ENCODE peak calls at places on chromosomes 11 and 22, in nine cellular contexts. One of them, this sample, is unnamed.

GRCh38 chr11:18063131-18063530 is 17.1 kb upstream of the TPH1 start:
- DNase-seq in activated naive CD8-positive, alpha-beta T cell treated with anti-CD3 and anti-CD28 coated beads, Interleukin-2, amount 50 U/mL, for 24 hours: no peak
- DNase-seq in GM10248: no peak
- DNase-seq in HTR-8/SVneo: no peak
- DNase-seq in amniotic stem cell: no peak
- DNase-seq in pancreas: peak
- DNase-seq in WTC11: no peak
- DNase-seq in RPMI8226: no peak
- DNase-seq in endothelial cell: no peak
- DNase-seq in this sample: no peak

GRCh38 chr11:79544324-79544723 is 103.5 kb upstream of the TENM4 start:
- DNase-seq in RPMI8226: no peak
- DNase-seq in activated naive CD8-positive, alpha-beta T cell treated with anti-CD3 and anti-CD28 coated beads, Interleukin-2, amount 50 U/mL, for 24 hours: no peak
- DNase-seq in GM10248: no peak
- DNase-seq in endothelial cell: no peak
- DNase-seq in pancreas: no peak
- DNase-seq in amniotic stem cell: no peak
- DNase-seq in HTR-8/SVneo: no peak
- DNase-seq in WTC11: no peak
- DNase-seq in this sample: no peak

GRCh38 chr22:31530816-31531180 is 34.5 kb downstream of the SFI1 start:
- DNase-seq in endothelial cell: no peak
- DNase-seq in GM10248: no peak
- DNase-seq in HTR-8/SVneo: no peak
- DNase-seq in WTC11: no peak
- DNase-seq in RPMI8226: no peak
- DNase-seq in pancreas: no peak
- DNase-seq in activated naive CD8-positive, alpha-beta T cell treated with anti-CD3 and anti-CD28 coated beads, Interleukin-2, amount 50 U/mL, for 24 hours: no peak
- DNase-seq in amniotic stem cell: peak
- DNase-seq in this sample: no peak

GRCh38 chr11:83278351-83278750 is 7.8 kb downstream of the CCDC90B start:
- DNase-seq in endothelial cell: no peak
- DNase-seq in pancreas: no peak
- DNase-seq in amniotic stem cell: no peak
- DNase-seq in GM10248: no peak
- DNase-seq in HTR-8/SVneo: no peak
- DNase-seq in RPMI8226: no peak
- DNase-seq in activated naive CD8-positive, alpha-beta T cell treated with anti-CD3 and anti-CD28 coated beads, Interleukin-2, amount 50 U/mL, for 24 hours: no peak
- DNase-seq in WTC11: no peak
- DNase-seq in this sample: no peak

GRCh38 chr11:20013346-20014066 is 146.8 kb downstream of the DBX1 start:
- DNase-seq in GM10248: no peak
- DNase-seq in pancreas: no peak
- DNase-seq in WTC11: no peak
- DNase-seq in endothelial cell: no peak
- DNase-seq in HTR-8/SVneo: no peak
- DNase-seq in amniotic stem cell: no peak
- DNase-seq in activated naive CD8-positive, alpha-beta T cell treated with anti-CD3 and anti-CD28 coated beads, Interleukin-2, amount 50 U/mL, for 24 hours: no peak
- DNase-seq in RPMI8226: peak
- DNase-seq in this sample: no peak

GRCh38 chr22:40114411-40114810 is 63.3 kb upstream of the TNRC6B start:
- DNase-seq in activated naive CD8-positive, alpha-beta T cell treated with anti-CD3 and anti-CD28 coated beads, Interleukin-2, amount 50 U/mL, for 24 hours: no peak
- DNase-seq in WTC11: no peak
- DNase-seq in RPMI8226: no peak
- DNase-seq in amniotic stem cell: no peak
- DNase-seq in HTR-8/SVneo: no peak
- DNase-seq in GM10248: no peak
- DNase-seq in endothelial cell: no peak
- DNase-seq in pancreas: no peak
- DNase-seq in this sample: no peak

GRCh38 chr22:36379593-36380361 is 8.0 kb downstream of the MYH9 start:
- DNase-seq in activated naive CD8-positive, alpha-beta T cell treated with anti-CD3 and anti-CD28 coated beads, Interleukin-2, amount 50 U/mL, for 24 hours: peak
- DNase-seq in WTC11: no peak
- DNase-seq in amniotic stem cell: no peak
- DNase-seq in HTR-8/SVneo: no peak
- DNase-seq in endothelial cell: no peak
- DNase-seq in GM10248: no peak
- DNase-seq in RPMI8226: no peak
- DNase-seq in pancreas: no peak
- DNase-seq in this sample: no peak

GRCh38 chr11:87036756-87037449 is 831 bp upstream of the TMEM135 start:
- DNase-seq in endothelial cell: no peak
- DNase-seq in WTC11: peak
- DNase-seq in GM10248: peak
- DNase-seq in pancreas: no peak
- DNase-seq in HTR-8/SVneo: no peak
- DNase-seq in activated naive CD8-positive, alpha-beta T cell treated with anti-CD3 and anti-CD28 coated beads, Interleukin-2, amount 50 U/mL, for 24 hours: no peak
- DNase-seq in amniotic stem cell: no peak
- DNase-seq in RPMI8226: peak
- DNase-seq in this sample: no peak

GRCh38 chr22:42915980-42916765 is 59.1 kb upstream of the ARFGAP3 start:
- DNase-seq in RPMI8226: no peak
- DNase-seq in endothelial cell: no peak
- DNase-seq in pancreas: peak
- DNase-seq in activated naive CD8-positive, alpha-beta T cell treated with anti-CD3 and anti-CD28 coated beads, Interleukin-2, amount 50 U/mL, for 24 hours: no peak
- DNase-seq in amniotic stem cell: no peak
- DNase-seq in HTR-8/SVneo: no peak
- DNase-seq in WTC11: peak
- DNase-seq in GM10248: no peak
- DNase-seq in this sample: no peak

GRCh38 chr22:29609139-29609538 is 5.7 kb downstream of the NF2 start:
- DNase-seq in pancreas: no peak
- DNase-seq in HTR-8/SVneo: no peak
- DNase-seq in WTC11: no peak
- DNase-seq in activated naive CD8-positive, alpha-beta T cell treated with anti-CD3 and anti-CD28 coated beads, Interleukin-2, amount 50 U/mL, for 24 hours: no peak
- DNase-seq in amniotic stem cell: no peak
- DNase-seq in endothelial cell: peak
- DNase-seq in GM10248: no peak
- DNase-seq in RPMI8226: no peak
- DNase-seq in this sample: no peak

GRCh38 chr11:114785820-114786219 is 107.5 kb downstream of the NXPE2 start:
- DNase-seq in activated naive CD8-positive, alpha-beta T cell treated with anti-CD3 and anti-CD28 coated beads, Interleukin-2, amount 50 U/mL, for 24 hours: no peak
- DNase-seq in pancreas: no peak
- DNase-seq in GM10248: no peak
- DNase-seq in RPMI8226: no peak
- DNase-seq in HTR-8/SVneo: no peak
- DNase-seq in endothelial cell: no peak
- DNase-seq in WTC11: no peak
- DNase-seq in amniotic stem cell: no peak
- DNase-seq in this sample: no peak

GRCh38 chr22:41672780-41673509 is 15.7 kb downstream of the SNU13 start:
- DNase-seq in amniotic stem cell: no peak
- DNase-seq in HTR-8/SVneo: no peak
- DNase-seq in GM10248: no peak
- DNase-seq in WTC11: no peak
- DNase-seq in endothelial cell: no peak
- DNase-seq in pancreas: no peak
- DNase-seq in activated naive CD8-positive, alpha-beta T cell treated with anti-CD3 and anti-CD28 coated beads, Interleukin-2, amount 50 U/mL, for 24 hours: no peak
- DNase-seq in RPMI8226: no peak
- DNase-seq in this sample: no peak

GRCh38 chr11:100929377-100929776 is 200.2 kb downstream of the PGR start:
- DNase-seq in HTR-8/SVneo: no peak
- DNase-seq in pancreas: no peak
- DNase-seq in WTC11: no peak
- DNase-seq in RPMI8226: no peak
- DNase-seq in endothelial cell: no peak
- DNase-seq in amniotic stem cell: no peak
- DNase-seq in activated naive CD8-positive, alpha-beta T cell treated with anti-CD3 and anti-CD28 coated beads, Interleukin-2, amount 50 U/mL, for 24 hours: no peak
- DNase-seq in GM10248: peak
- DNase-seq in this sample: no peak

GRCh38 chr11:128689946-128690745 is 3.7 kb upstream of the FLI1 start:
- DNase-seq in WTC11: peak
- DNase-seq in GM10248: no peak
- DNase-seq in RPMI8226: no peak
- DNase-seq in activated naive CD8-positive, alpha-beta T cell treated with anti-CD3 and anti-CD28 coated beads, Interleukin-2, amount 50 U/mL, for 24 hours: no peak
- DNase-seq in pancreas: peak
- DNase-seq in amniotic stem cell: no peak
- DNase-seq in endothelial cell: no peak
- DNase-seq in HTR-8/SVneo: no peak
- DNase-seq in this sample: peak

GRCh38 chr22:39510529-39511149 is 8.5 kb downstream of the MIEF1 start:
- DNase-seq in HTR-8/SVneo: no peak
- DNase-seq in RPMI8226: no peak
- DNase-seq in pancreas: no peak
- DNase-seq in amniotic stem cell: no peak
- DNase-seq in GM10248: no peak
- DNase-seq in endothelial cell: no peak
- DNase-seq in WTC11: no peak
- DNase-seq in activated naive CD8-positive, alpha-beta T cell treated with anti-CD3 and anti-CD28 coated beads, Interleukin-2, amount 50 U/mL, for 24 hours: no peak
- DNase-seq in this sample: no peak

GRCh38 chr11:20351151-20351550 is 12.4 kb upstream of the HTATIP2 start:
- DNase-seq in endothelial cell: no peak
- DNase-seq in pancreas: no peak
- DNase-seq in HTR-8/SVneo: no peak
- DNase-seq in RPMI8226: no peak
- DNase-seq in GM10248: no peak
- DNase-seq in WTC11: no peak
- DNase-seq in amniotic stem cell: no peak
- DNase-seq in activated naive CD8-positive, alpha-beta T cell treated with anti-CD3 and anti-CD28 coated beads, Interleukin-2, amount 50 U/mL, for 24 hours: no peak
- DNase-seq in this sample: no peak

GRCh38 chr11:26539517-26539916 is 32.5 kb downstream of the MUC15 start:
- DNase-seq in pancreas: no peak
- DNase-seq in GM10248: no peak
- DNase-seq in activated naive CD8-positive, alpha-beta T cell treated with anti-CD3 and anti-CD28 coated beads, Interleukin-2, amount 50 U/mL, for 24 hours: no peak
- DNase-seq in WTC11: no peak
- DNase-seq in HTR-8/SVneo: no peak
- DNase-seq in amniotic stem cell: no peak
- DNase-seq in RPMI8226: no peak
- DNase-seq in endothelial cell: no peak
- DNase-seq in this sample: no peak

GRCh38 chr11:128603752-128604472 is 16.6 kb upstream of the ETS1 start:
- DNase-seq in activated naive CD8-positive, alpha-beta T cell treated with anti-CD3 and anti-CD28 coated beads, Interleukin-2, amount 50 U/mL, for 24 hours: no peak
- DNase-seq in pancreas: no peak
- DNase-seq in WTC11: no peak
- DNase-seq in GM10248: peak
- DNase-seq in RPMI8226: peak
- DNase-seq in endothelial cell: no peak
- DNase-seq in amniotic stem cell: no peak
- DNase-seq in HTR-8/SVneo: no peak
- DNase-seq in this sample: no peak

GRCh38 chr11:16909375-16910035 is 104.7 kb downstream of the PLEKHA7 start:
- DNase-seq in RPMI8226: peak
- DNase-seq in activated naive CD8-positive, alpha-beta T cell treated with anti-CD3 and anti-CD28 coated beads, Interleukin-2, amount 50 U/mL, for 24 hours: no peak
- DNase-seq in endothelial cell: no peak
- DNase-seq in GM10248: peak
- DNase-seq in HTR-8/SVneo: no peak
- DNase-seq in WTC11: no peak
- DNase-seq in pancreas: no peak
- DNase-seq in amniotic stem cell: no peak
- DNase-seq in this sample: no peak

GRCh38 chr22:24517446-24517845 is 22.3 kb downstream of the UPB1 start:
- DNase-seq in HTR-8/SVneo: no peak
- DNase-seq in WTC11: no peak
- DNase-seq in amniotic stem cell: no peak
- DNase-seq in RPMI8226: no peak
- DNase-seq in activated naive CD8-positive, alpha-beta T cell treated with anti-CD3 and anti-CD28 coated beads, Interleukin-2, amount 50 U/mL, for 24 hours: no peak
- DNase-seq in pancreas: no peak
- DNase-seq in GM10248: no peak
- DNase-seq in endothelial cell: no peak
- DNase-seq in this sample: no peak

GRCh38 chr22:29727248-29727551 is 7.4 kb downstream of the CABP7 start:
- DNase-seq in amniotic stem cell: no peak
- DNase-seq in pancreas: no peak
- DNase-seq in WTC11: peak
- DNase-seq in endothelial cell: peak
- DNase-seq in HTR-8/SVneo: peak
- DNase-seq in RPMI8226: peak
- DNase-seq in activated naive CD8-positive, alpha-beta T cell treated with anti-CD3 and anti-CD28 coated beads, Interleukin-2, amount 50 U/mL, for 24 hours: peak
- DNase-seq in GM10248: peak
- DNase-seq in this sample: peak

GRCh38 chr22:47203554-47203991 is 441.1 kb downstream of the TBC1D22A start:
- DNase-seq in activated naive CD8-positive, alpha-beta T cell treated with anti-CD3 and anti-CD28 coated beads, Interleukin-2, amount 50 U/mL, for 24 hours: no peak
- DNase-seq in pancreas: no peak
- DNase-seq in HTR-8/SVneo: no peak
- DNase-seq in GM10248: no peak
- DNase-seq in RPMI8226: no peak
- DNase-seq in endothelial cell: no peak
- DNase-seq in amniotic stem cell: no peak
- DNase-seq in WTC11: no peak
- DNase-seq in this sample: no peak

GRCh38 chr11:128524172-128524571 is 63.2 kb downstream of the ETS1 start:
- DNase-seq in amniotic stem cell: no peak
- DNase-seq in WTC11: no peak
- DNase-seq in pancreas: no peak
- DNase-seq in RPMI8226: no peak
- DNase-seq in endothelial cell: no peak
- DNase-seq in activated naive CD8-positive, alpha-beta T cell treated with anti-CD3 and anti-CD28 coated beads, Interleukin-2, amount 50 U/mL, for 24 hours: no peak
- DNase-seq in GM10248: no peak
- DNase-seq in HTR-8/SVneo: no peak
- DNase-seq in this sample: no peak

GRCh38 chr22:38696606-38697005 is 4.1 kb downstream of the JOSD1 start:
- DNase-seq in pancreas: no peak
- DNase-seq in GM10248: no peak
- DNase-seq in HTR-8/SVneo: no peak
- DNase-seq in amniotic stem cell: peak
- DNase-seq in activated naive CD8-positive, alpha-beta T cell treated with anti-CD3 and anti-CD28 coated beads, Interleukin-2, amount 50 U/mL, for 24 hours: peak
- DNase-seq in WTC11: no peak
- DNase-seq in endothelial cell: no peak
- DNase-seq in RPMI8226: no peak
- DNase-seq in this sample: no peak